ENCODE peak calls at places on chromosome 10, in five cellular contexts. B, I, T, F and K are unnamed samples.

GRCh38 chr10:59895629-59896116 is 10.7 kb downstream of the CCDC6 start:
- DNase-seq in B (no peak), I (no peak), F (no peak), T (no peak), K (no peak)

GRCh38 chr10:62380002-62380401 is 5.8 kb downstream of the ZNF365 start:
- DNase-seq in B (peak), I (no peak), T (no peak), F (no peak), K (no peak)

GRCh38 chr10:127889605-127890195 is 3.0 kb downstream of the CLRN3 start:
- DNase-seq in I (no peak), T (no peak), F (no peak), B (no peak), K (no peak)

GRCh38 chr10:22959292-22959691 is 31.4 kb downstream of the ARMC3 start:
- DNase-seq in F (no peak), B (no peak), I (no peak), T (no peak), K (no peak)

GRCh38 chr10:83357004-83357403 is 782.3 kb upstream of the GHITM start:
- DNase-seq in F (no peak), B (no peak), T (no peak), I (no peak), K (no peak)

GRCh38 chr10:79378647-79379511 is 31.6 kb downstream of the PPIF start:
- DNase-seq in B (no peak), F (no peak), T (peak), I (no peak), K (no peak)

GRCh38 chr10:26640391-26640790 is 57.1 kb upstream of the PDSS1 start:
- DNase-seq in I (no peak), B (no peak), T (no peak), F (no peak), K (no peak)

GRCh38 chr10:108392286-108392685 is 1227.8 kb upstream of the SORCS1 start:
- DNase-seq in F (no peak), I (no peak), T (no peak), B (no peak), K (no peak)

GRCh38 chr10:30037620-30038336 is 21.6 kb downstream of the JCAD start:
- DNase-seq in B (no peak), I (no peak), F (no peak), T (no peak), K (no peak)

GRCh38 chr10:7445474-7446135 is 34.8 kb upstream of the SFMBT2 start:
- DNase-seq in I (no peak), B (no peak), T (no peak), F (no peak), K (no peak)

GRCh38 chr10:53315709-53316108 is 543.1 kb upstream of the MBL2 start:
- DNase-seq in I (no peak), F (no peak), T (no peak), B (no peak), K (no peak)

GRCh38 chr10:73812662-73813061 is 1.3 kb upstream of the NDST2 start:
- DNase-seq in I (no peak), F (no peak), B (no peak), T (no peak), K (no peak)

GRCh38 chr10:80397014-80397413 is 11.3 kb upstream of the PRXL2A start:
- DNase-seq in T (no peak), I (no peak), B (no peak), F (no peak), K (no peak)

GRCh38 chr10:3784510-3785250 is at the start of gene KLF6:
- DNase-seq in F (no peak), T (peak), B (peak), I (peak), K (no peak)

GRCh38 chr10:35328404-35329037 is 7.8 kb upstream of the CCNY start:
- DNase-seq in I (no peak), F (no peak), T (no peak), B (no peak), K (no peak)

GRCh38 chr10:121926669-121927360 is 1.0 kb downstream of the ATE1 start:
- DNase-seq in I (no peak), F (no peak), T (no peak), B (peak), K (no peak)

GRCh38 chr10:106506509-106507265 is 657.8 kb downstream of the SORCS1 start:
- DNase-seq in B (no peak), F (no peak), T (no peak), I (no peak), K (no peak)

GRCh38 chr10:124221356-124222297 is 128.2 kb upstream of the CHST15 start:
- DNase-seq in I (no peak), F (no peak), T (no peak), B (no peak), K (no peak)

DNA sequence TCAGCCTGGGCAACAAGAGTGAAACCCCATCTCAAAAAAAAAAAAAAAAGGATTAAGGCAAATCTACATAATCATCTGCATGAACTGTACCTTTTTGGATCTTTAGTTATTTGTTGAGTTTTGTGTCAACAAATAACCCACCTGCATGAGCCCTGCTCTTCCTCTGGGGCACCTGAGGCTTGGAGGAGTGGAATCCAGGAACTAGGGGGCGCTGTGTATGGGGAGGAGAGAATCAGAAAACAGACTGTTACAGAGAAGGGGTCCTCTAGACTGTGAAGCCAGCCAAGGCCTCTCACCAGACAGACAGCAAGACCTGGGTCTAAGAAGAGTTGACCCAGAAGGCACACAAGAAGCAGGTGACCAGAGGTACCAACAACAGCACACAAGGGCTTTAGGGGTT is 682.8 kb upstream of the NRP1 start:
- DNase-seq in I (no peak), B (no peak), T (no peak), F (no peak), K (no peak)
- TF ChIP-seq CTCF in I (no peak), B (no peak), T (no peak), F (no peak), K (no peak)

DNA sequence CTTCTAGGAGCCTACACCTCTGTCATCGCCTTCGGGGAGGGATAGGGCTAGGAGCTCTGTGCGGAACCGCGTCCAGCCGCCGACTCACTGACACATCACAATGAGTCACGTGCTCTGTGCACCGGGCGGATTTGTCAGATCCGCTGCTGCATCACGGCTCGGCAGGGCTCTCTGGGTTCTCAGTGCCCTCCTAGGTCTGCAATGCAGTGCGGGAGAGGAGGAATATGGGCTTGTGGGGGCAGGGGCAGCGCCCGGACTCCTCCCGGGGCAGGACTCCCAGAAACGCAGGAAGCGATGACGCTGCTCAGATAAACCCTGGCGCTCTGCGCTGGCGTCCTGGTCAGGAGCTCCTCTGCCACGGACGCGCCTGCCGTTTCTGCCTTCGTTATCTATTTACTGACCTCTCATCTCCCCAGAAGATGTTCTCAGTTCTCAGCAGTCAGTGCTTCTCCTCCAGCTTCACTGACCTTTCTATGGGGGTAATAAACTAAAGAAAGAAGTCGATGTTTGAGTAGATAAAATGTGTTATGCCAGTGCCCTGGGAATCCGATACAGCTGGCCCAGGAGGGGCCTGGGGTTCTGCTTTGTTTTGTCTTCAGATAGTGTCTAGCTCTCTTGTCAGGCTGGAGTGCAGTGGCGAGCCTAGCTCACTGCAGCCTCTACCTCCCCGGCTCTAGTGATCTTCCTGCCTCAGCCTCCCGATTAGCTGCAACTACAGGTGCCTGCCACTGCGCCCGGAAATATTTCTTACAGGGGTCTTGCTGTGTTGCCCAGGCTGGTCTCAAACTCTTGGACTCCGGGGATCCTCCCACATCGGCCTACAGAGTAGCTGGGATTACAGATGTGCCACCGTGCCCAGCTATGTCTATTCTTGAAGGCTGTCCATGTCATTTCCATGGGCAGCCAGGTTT is 22.8 kb upstream of the ITGB1 start:
- DNase-seq in F (peak), T (peak), I (peak), B (peak), K (peak)
- TF ChIP-seq POLR2A in F (peak), T (no peak), I (peak), B (peak), K (no peak)

GRCh38 chr10:11568578-11568977 is 42.9 kb downstream of the USP6NL start:
- DNase-seq in T (no peak), B (no peak), F (no peak), I (no peak), K (no peak)

GRCh38 chr10:11570751-11571150 is 40.7 kb downstream of the USP6NL start:
- DNase-seq in B (no peak), I (no peak), T (no peak), F (no peak), K (no peak)

GRCh38 chr10:11576092-11576809 is 35.2 kb downstream of the USP6NL start:
- DNase-seq in F (no peak), B (no peak), I (no peak), T (no peak), K (no peak)

GRCh38 chr10:11578802-11579255 is 32.6 kb downstream of the USP6NL start:
- DNase-seq in F (no peak), I (no peak), B (no peak), T (no peak), K (no peak)

GRCh38 chr10:11573497-11573896 is 38.0 kb downstream of the USP6NL start:
- DNase-seq in I (no peak), F (no peak), B (no peak), T (no peak), K (no peak)
- H3K4me3 ChIP-seq in I (no peak), F (no peak), B (no peak), T (no peak), K (no peak)

GRCh38 chr10:123147635-123148413 is at the start of gene HMX2:
- DNase-seq in B (no peak), F (no peak), T (no peak), I (no peak), K (no peak)
- TF ChIP-seq CTCF in B (no peak), F (no peak), T (no peak), I (no peak), K (no peak)

GRCh38 chr10:61173450-61173849 is 229.5 kb upstream of the RHOBTB1 start:
- DNase-seq in I (no peak), B (no peak), F (no peak), T (no peak), K (no peak)
- TF ChIP-seq POLR2A in I (no peak), B (no peak), F (no peak), T (no peak), K (no peak)

GRCh38 chr10:97428572-97428981 is 2.6 kb downstream of the PGAM1 start:
- DNase-seq in B (no peak), I (no peak), F (no peak), T (no peak), K (no peak)
- H3K4me3 ChIP-seq in B (peak), I (no peak), F (no peak), T (no peak), K (no peak)

DNA sequence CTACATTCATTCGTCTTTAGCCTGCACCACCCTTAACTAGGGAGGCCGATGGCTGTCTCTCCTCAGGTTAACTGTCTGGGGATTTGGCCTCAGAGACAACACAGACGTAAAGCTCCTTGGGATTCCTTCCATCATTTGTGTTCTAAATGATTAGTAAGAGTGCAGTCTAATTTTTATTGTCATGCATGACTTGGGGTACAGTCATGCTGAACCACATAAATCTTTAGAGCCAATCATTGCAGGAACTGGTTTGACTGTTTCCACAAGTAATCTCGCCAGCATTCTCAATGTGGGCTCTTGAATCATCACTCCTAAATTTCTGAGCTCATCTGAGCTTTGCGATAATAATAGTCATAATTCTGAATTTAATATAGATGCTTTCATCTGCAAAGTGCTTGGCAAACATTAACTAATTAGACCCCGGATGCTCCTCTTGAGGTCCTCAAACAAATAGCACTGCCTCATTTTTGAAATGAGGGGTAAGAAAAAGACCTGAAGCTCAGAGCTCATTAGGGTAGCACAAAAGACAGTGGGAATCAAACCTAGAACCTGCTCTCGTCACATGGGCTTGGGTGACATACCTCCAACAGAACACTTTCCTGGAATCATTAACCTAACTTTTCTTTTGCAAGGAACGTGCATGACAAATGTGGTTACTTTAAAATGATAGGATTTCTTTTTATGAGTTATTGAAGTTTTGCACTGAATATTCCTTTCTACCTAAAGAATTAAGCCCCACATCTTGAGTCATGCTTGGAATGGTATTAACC is 118.8 kb upstream of the NRP1 start:
- DNase-seq in B (no peak), T (no peak), I (no peak), F (no peak), K (no peak)
- TF ChIP-seq CTCF in B (no peak), T (no peak), I (no peak), F (no peak), K (no peak)

DNA sequence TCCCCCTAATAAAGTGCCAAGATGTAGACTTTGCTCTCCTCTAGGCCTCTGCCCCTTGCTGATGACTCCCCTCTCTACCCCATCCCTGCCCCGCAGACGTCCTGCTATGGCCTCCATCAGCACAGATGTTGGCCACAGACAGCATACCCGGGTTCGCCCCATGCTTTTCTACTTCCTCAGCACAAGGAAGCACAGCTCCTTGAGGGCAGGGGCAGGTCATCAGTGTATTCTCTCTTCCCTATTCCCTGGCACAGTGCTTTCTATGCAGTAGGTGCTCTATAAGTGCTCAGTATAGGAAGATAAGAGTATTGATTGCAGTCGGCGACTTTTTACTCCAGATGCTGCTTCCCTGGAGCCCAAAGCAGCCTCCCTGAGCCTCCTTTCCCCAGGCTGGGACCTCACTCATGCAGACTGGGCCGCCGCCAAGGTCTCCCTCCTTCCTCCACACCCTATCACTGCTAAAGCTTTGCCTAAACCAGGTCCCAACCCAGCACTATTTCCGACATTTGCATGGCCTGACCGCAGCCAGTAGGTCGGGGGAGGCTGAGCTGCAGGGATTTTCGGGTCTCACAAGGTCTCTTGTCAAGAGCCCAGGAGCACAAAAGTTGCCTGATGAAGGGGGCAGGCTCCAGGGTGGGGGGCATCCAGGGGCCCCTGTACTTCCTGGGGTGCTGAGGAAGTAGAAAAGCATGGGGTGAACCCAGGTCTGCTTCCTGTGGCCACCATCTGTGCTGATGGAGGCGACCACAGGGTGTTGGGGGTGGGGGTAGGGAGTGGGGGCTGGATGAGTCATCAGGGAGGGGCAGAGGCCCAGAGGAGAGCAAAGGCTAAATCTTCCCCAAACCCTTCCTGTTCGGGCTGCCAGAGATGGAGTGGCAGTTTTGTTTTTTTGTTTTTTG is 8.0 kb downstream of the CALHM3 start:
- DNase-seq in T (peak), B (no peak), I (no peak), F (peak), K (peak)
- TF ChIP-seq POLR2A in T (no peak), B (no peak), I (no peak), F (no peak), K (no peak)